ENCODE peak calls at places on chromosome 21, in six cellular contexts. One of them, this sample, is unnamed.

GRCh38 chr21:42513151-42513984 is at the start of gene SLC37A1:
- DNase-seq in stromal cell of bone marrow: no peak
- DNase-seq in NCI-H1436: no peak
- DNase-seq in hepatocyte: peak
- DNase-seq in stimulated activated CD8-positive, alpha-beta memory T cell treated with anti-CD3 and anti-CD28 coated beads, Interleukin-15, amount 100 ng/mL, for 4 hours: no peak
- DNase-seq in left ventricle myocardium superior: peak
- DNase-seq in this sample: peak

GRCh38 chr21:40531421-40531820 is 315.5 kb downstream of the DSCAM start:
- DNase-seq in stimulated activated CD8-positive, alpha-beta memory T cell treated with anti-CD3 and anti-CD28 coated beads, Interleukin-15, amount 100 ng/mL, for 4 hours: no peak
- DNase-seq in left ventricle myocardium superior: no peak
- DNase-seq in stromal cell of bone marrow: no peak
- DNase-seq in NCI-H1436: no peak
- DNase-seq in hepatocyte: no peak
- DNase-seq in this sample: no peak

GRCh38 chr21:44010429-44010828 is 1.7 kb upstream of the TRAPPC10 start:
- DNase-seq in stromal cell of bone marrow: no peak
- DNase-seq in hepatocyte: no peak
- DNase-seq in left ventricle myocardium superior: no peak
- DNase-seq in NCI-H1436: no peak
- DNase-seq in stimulated activated CD8-positive, alpha-beta memory T cell treated with anti-CD3 and anti-CD28 coated beads, Interleukin-15, amount 100 ng/mL, for 4 hours: no peak
- DNase-seq in this sample: no peak

GRCh38 chr21:36966066-36966845 is at the start of gene HLCS:
- DNase-seq in left ventricle myocardium superior: peak
- DNase-seq in NCI-H1436: peak
- DNase-seq in stromal cell of bone marrow: peak
- DNase-seq in hepatocyte: peak
- DNase-seq in stimulated activated CD8-positive, alpha-beta memory T cell treated with anti-CD3 and anti-CD28 coated beads, Interleukin-15, amount 100 ng/mL, for 4 hours: peak
- DNase-seq in this sample: peak

GRCh38 chr21:37257526-37257966 is 9.6 kb downstream of the VPS26C start:
- DNase-seq in stimulated activated CD8-positive, alpha-beta memory T cell treated with anti-CD3 and anti-CD28 coated beads, Interleukin-15, amount 100 ng/mL, for 4 hours: no peak
- DNase-seq in NCI-H1436: no peak
- DNase-seq in hepatocyte: no peak
- DNase-seq in left ventricle myocardium superior: peak
- DNase-seq in stromal cell of bone marrow: no peak
- DNase-seq in this sample: peak

GRCh38 chr21:36186506-36187399 is 30.1 kb downstream of the DOP1B start:
- DNase-seq in left ventricle myocardium superior: peak
- DNase-seq in stromal cell of bone marrow: no peak
- DNase-seq in NCI-H1436: no peak
- DNase-seq in hepatocyte: no peak
- DNase-seq in stimulated activated CD8-positive, alpha-beta memory T cell treated with anti-CD3 and anti-CD28 coated beads, Interleukin-15, amount 100 ng/mL, for 4 hours: no peak
- DNase-seq in this sample: no peak

GRCh38 chr21:19049567-19049966 is 646.0 kb upstream of the TMPRSS15 start:
- DNase-seq in NCI-H1436: no peak
- DNase-seq in stromal cell of bone marrow: no peak
- DNase-seq in left ventricle myocardium superior: no peak
- DNase-seq in hepatocyte: no peak
- DNase-seq in stimulated activated CD8-positive, alpha-beta memory T cell treated with anti-CD3 and anti-CD28 coated beads, Interleukin-15, amount 100 ng/mL, for 4 hours: no peak
- DNase-seq in this sample: no peak

GRCh38 chr21:46455575-46456385 is 2.9 kb upstream of the DIP2A start:
- DNase-seq in left ventricle myocardium superior: peak
- DNase-seq in NCI-H1436: no peak
- DNase-seq in hepatocyte: no peak
- DNase-seq in stromal cell of bone marrow: peak
- DNase-seq in stimulated activated CD8-positive, alpha-beta memory T cell treated with anti-CD3 and anti-CD28 coated beads, Interleukin-15, amount 100 ng/mL, for 4 hours: no peak
- DNase-seq in this sample: no peak

GRCh38 chr21:37904879-37905278 is 11.4 kb downstream of the KCNJ6 start:
- DNase-seq in stimulated activated CD8-positive, alpha-beta memory T cell treated with anti-CD3 and anti-CD28 coated beads, Interleukin-15, amount 100 ng/mL, for 4 hours: no peak
- DNase-seq in left ventricle myocardium superior: peak
- DNase-seq in hepatocyte: no peak
- DNase-seq in stromal cell of bone marrow: no peak
- DNase-seq in NCI-H1436: no peak
- DNase-seq in this sample: no peak

GRCh38 chr21:32364387-32364786 is 28.4 kb downstream of the URB1 start:
- DNase-seq in hepatocyte: no peak
- DNase-seq in stromal cell of bone marrow: no peak
- DNase-seq in left ventricle myocardium superior: peak
- DNase-seq in stimulated activated CD8-positive, alpha-beta memory T cell treated with anti-CD3 and anti-CD28 coated beads, Interleukin-15, amount 100 ng/mL, for 4 hours: no peak
- DNase-seq in NCI-H1436: no peak
- DNase-seq in this sample: no peak

GRCh38 chr21:43835061-43835460 is 30.0 kb upstream of the AGPAT3 start:
- DNase-seq in stimulated activated CD8-positive, alpha-beta memory T cell treated with anti-CD3 and anti-CD28 coated beads, Interleukin-15, amount 100 ng/mL, for 4 hours: no peak
- DNase-seq in NCI-H1436: no peak
- DNase-seq in left ventricle myocardium superior: no peak
- DNase-seq in hepatocyte: no peak
- DNase-seq in stromal cell of bone marrow: no peak
- DNase-seq in this sample: no peak

GRCh38 chr21:37240978-37241377 is 26.2 kb downstream of the VPS26C start:
- DNase-seq in NCI-H1436: no peak
- DNase-seq in stromal cell of bone marrow: no peak
- DNase-seq in left ventricle myocardium superior: no peak
- DNase-seq in hepatocyte: no peak
- DNase-seq in stimulated activated CD8-positive, alpha-beta memory T cell treated with anti-CD3 and anti-CD28 coated beads, Interleukin-15, amount 100 ng/mL, for 4 hours: no peak
- DNase-seq in this sample: no peak

GRCh38 chr21:46416551-46416950 is 42.1 kb upstream of the DIP2A start:
- DNase-seq in left ventricle myocardium superior: peak
- DNase-seq in hepatocyte: no peak
- DNase-seq in stimulated activated CD8-positive, alpha-beta memory T cell treated with anti-CD3 and anti-CD28 coated beads, Interleukin-15, amount 100 ng/mL, for 4 hours: no peak
- DNase-seq in NCI-H1436: no peak
- DNase-seq in stromal cell of bone marrow: no peak
- DNase-seq in this sample: no peak

GRCh38 chr21:38599381-38599975 is 101.2 kb upstream of the ERG start:
- DNase-seq in NCI-H1436: no peak
- DNase-seq in stimulated activated CD8-positive, alpha-beta memory T cell treated with anti-CD3 and anti-CD28 coated beads, Interleukin-15, amount 100 ng/mL, for 4 hours: no peak
- DNase-seq in hepatocyte: no peak
- DNase-seq in stromal cell of bone marrow: no peak
- DNase-seq in left ventricle myocardium superior: no peak
- DNase-seq in this sample: no peak